ENCODE peak calls at places on chromosomes 16 and 17, in seven cellular contexts. X, P, F, S, M, C and B are unnamed samples.

GRCh38 chr16:52552643-52553042 is 5.7 kb upstream of the TOX3 start:
- DNase-seq in F (no peak), P (no peak), M (no peak), S (no peak), C (no peak), X (no peak), B (no peak)

GRCh38 chr17:66542183-66542966 is 240.0 kb downstream of the PRKCA start:
- DNase-seq in C (no peak), X (peak; percentile 50), P (no peak), M (no peak), S (no peak), F (no peak), B (no peak)

GRCh38 chr16:50464325-50465290 is 83.6 kb upstream of the NKD1 start:
- DNase-seq in S (peak; percentile 50), C (no peak), X (no peak), P (peak; percentile 71), M (no peak), F (no peak), B (no peak)

GRCh38 chr17:43983196-43983514 is 21.3 kb upstream of the NAGS start:
- DNase-seq in X (no peak), F (no peak), M (no peak), C (no peak), S (no peak), P (no peak), B (no peak)

GRCh38 chr16:87125206-87126155 is 191.7 kb downstream of the C16orf95 start:
- DNase-seq in F (no peak), P (peak; percentile 49), S (no peak), C (no peak), M (no peak), X (no peak), B (no peak)

GRCh38 chr17:77322534-77323412 is 182.0 kb downstream of the SEC14L1 start:
- DNase-seq in X (peak; percentile 76), C (peak; percentile 77), P (peak; percentile 70), F (no peak), M (no peak), S (peak; percentile 67), B (no peak)

GRCh38 chr16:65323655-65324237 is 201.9 kb upstream of the CDH11 start:
- DNase-seq in C (no peak), P (no peak), M (no peak), X (no peak), S (no peak), F (no peak), B (no peak)

GRCh38 chr17:37713624-37714023 is 31.2 kb downstream of the HNF1B start:
- DNase-seq in F (no peak), P (no peak), X (no peak), C (no peak), M (no peak), S (no peak), B (no peak)

GRCh38 chr17:50329716-50330115 is 16.2 kb upstream of the XYLT2 start:
- DNase-seq in X (no peak), P (no peak), M (no peak), F (no peak), C (no peak), S (no peak), B (no peak)

GRCh38 chr16:30774367-30775130 is 12.4 kb downstream of the RNF40 start:
- DNase-seq in C (no peak), S (no peak), F (no peak), P (no peak), M (no peak), X (no peak), B (no peak)

GRCh38 chr17:45394001-45394912 is 38.4 kb downstream of the ARHGAP27 start:
- DNase-seq in S (no peak), F (no peak), C (no peak), X (no peak), M (no peak), P (no peak), B (no peak)

GRCh38 chr16:76835319-76835718 is 355.7 kb upstream of the MON1B start:
- DNase-seq in X (no peak), C (no peak), F (no peak), P (no peak), M (no peak), S (no peak), B (no peak)

GRCh38 chr17:4318596-4318995 is 47.9 kb downstream of the UBE2G1 start:
- DNase-seq in S (no peak), M (no peak), C (no peak), F (no peak), P (no peak), X (no peak), B (no peak)

GRCh38 chr17:81635973-81636504 is 873 bp downstream of the NPLOC4 start:
- DNase-seq in C (no peak), P (no peak), S (no peak), X (no peak), F (no peak), M (no peak), B (no peak)